ENCODE peak calls at places on chromosomes 5 and 9, in eight cellular contexts. N is hepatocyte, M is SK-N-MC, G is neuronal stem cell, V is fibroblast of lung, Y is adipocyte, O is mucosa of descending colon, T is thyroid gland. L is an unnamed sample.
A peak's percentile ranks its signal among the peaks of the same experiment; 100 is the strongest.

GRCh38 chr5:81842795-81843377 is 92.0 kb upstream of the SSBP2 start:
- DNase-seq in N (no peak), M (no peak), G (no peak), V (no peak), Y (no peak), O (no peak), T (no peak), L (peak; percentile 44)

GRCh38 chr9:135067091-135067710 is 20.3 kb upstream of the OLFM1 start:
- DNase-seq in N (no peak), M (no peak), G (no peak), V (no peak), Y (no peak), O (no peak), T (no peak), L (peak; percentile 5)

GRCh38 chr9:113579270-113580040 is 115.9 kb downstream of the RGS3 start:
- DNase-seq in N (no peak), M (no peak), G (no peak), V (peak; percentile 75), Y (peak; percentile 64), O (no peak), T (no peak), L (no peak)

GRCh38 chr5:169745441-169746146 is 108.5 kb downstream of the DOCK2 start:
- DNase-seq in N (no peak), M (no peak), G (no peak), V (peak; percentile 91), Y (peak; percentile 48), O (no peak), T (no peak), L (no peak)

GRCh38 chr5:147417133-147417813 is 92.6 kb downstream of the DPYSL3 start:
- DNase-seq in N (peak; percentile 51), M (no peak), G (no peak), V (peak; percentile 97), Y (peak; percentile 34), O (peak; percentile 52), T (peak; percentile 63), L (peak; percentile 74)

GRCh38 chr9:115158666-115159481 is 40.9 kb upstream of the TNC start:
- DNase-seq in N (peak; percentile 40), M (no peak), G (no peak), V (peak; percentile 46), Y (peak; percentile 55), O (no peak), T (no peak), L (no peak)

GRCh38 chr9:96057155-96057554 is 181.7 kb downstream of the ERCC6L2 start:
- DNase-seq in N (no peak), M (no peak), G (no peak), V (no peak), Y (no peak), O (no peak), T (no peak), L (no peak)

GRCh38 chr9:111957856-111958631 is 61.4 kb downstream of the UGCG start:
- DNase-seq in N (peak; percentile 40), M (peak; percentile 69), G (no peak), V (peak; percentile 99), Y (peak; percentile 94), O (no peak), T (no peak), L (no peak)

GRCh38 chr9:103816146-103816545 is 278.0 kb upstream of the SMC2 start:
- DNase-seq in N (no peak), M (no peak), G (no peak), V (no peak), Y (no peak), O (no peak), T (no peak), L (no peak)

DNA sequence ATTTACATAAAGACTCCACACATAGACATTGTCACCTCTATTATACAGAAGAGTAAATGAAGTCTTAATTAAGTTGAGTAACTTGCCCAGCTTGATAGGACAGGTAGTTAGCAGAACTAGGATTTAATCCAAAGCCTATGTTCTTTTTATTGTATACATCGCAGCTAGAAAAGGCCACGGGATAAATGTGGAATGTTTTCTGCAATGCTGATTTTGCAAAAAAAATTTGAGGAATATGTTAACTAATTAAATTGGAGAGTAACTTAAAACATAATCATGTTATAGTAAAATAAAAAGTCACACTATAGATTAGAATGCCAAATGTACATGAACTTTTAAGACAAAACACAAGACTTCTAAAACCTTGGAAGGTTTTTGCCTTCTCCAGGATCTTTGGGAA is 41.1 kb downstream of the POLK start:
- DNase-seq in N (no peak), M (no peak), G (no peak), V (no peak), Y (no peak), O (no peak), T (no peak), L (no peak)
- H3K36me3 ChIP-seq in N (no peaks in the 10 kb centered on the region), M (peaks cover 45% of the 10 kb centered on the region), G (no peaks in the 10 kb centered on the region), V (peaks cover 1% of the 10 kb centered on the region), Y (peaks cover 75% of the 10 kb centered on the region), O (no peaks in the 10 kb centered on the region), T (peaks cover 13% of the 10 kb centered on the region), L (no peaks in the 10 kb centered on the region)

GRCh38 chr9:128792134-128792533 is 5.1 kb downstream of the TBC1D13 start:
- DNase-seq in N (no peak), M (no peak), G (no peak), V (no peak), Y (no peak), O (no peak), T (no peak), L (no peak)
- H3K36me3 ChIP-seq in N (no peaks in the 10 kb centered on the region), M (peaks cover 21% of the 10 kb centered on the region), G (peaks cover 23% of the 10 kb centered on the region), V (peaks cover 14% of the 10 kb centered on the region), Y (peaks cover 55% of the 10 kb centered on the region), O (no peaks in the 10 kb centered on the region), T (peaks cover 32% of the 10 kb centered on the region), L (peaks cover 14% of the 10 kb centered on the region)

GRCh38 chr5:135339623-135340022 is 59.4 kb downstream of the MACROH2A1 start:
- DNase-seq in N (no peak), M (no peak), G (no peak), V (no peak), Y (no peak), O (no peak), T (no peak), L (no peak)

GRCh38 chr5:135341021-135341666 is 57.9 kb downstream of the MACROH2A1 start:
- DNase-seq in N (peak; percentile 57), M (no peak), G (no peak), V (no peak), Y (no peak), O (no peak), T (no peak), L (no peak)

GRCh38 chr5:135340568-135340967 is 58.5 kb downstream of the MACROH2A1 start:
- DNase-seq in N (no peak), M (no peak), G (no peak), V (no peak), Y (no peak), O (no peak), T (no peak), L (no peak)

GRCh38 chr5:135337064-135337463 is 62.0 kb downstream of the MACROH2A1 start:
- DNase-seq in N (no peak), M (no peak), G (no peak), V (no peak), Y (peak; percentile 47), O (no peak), T (no peak), L (no peak)

DNA sequence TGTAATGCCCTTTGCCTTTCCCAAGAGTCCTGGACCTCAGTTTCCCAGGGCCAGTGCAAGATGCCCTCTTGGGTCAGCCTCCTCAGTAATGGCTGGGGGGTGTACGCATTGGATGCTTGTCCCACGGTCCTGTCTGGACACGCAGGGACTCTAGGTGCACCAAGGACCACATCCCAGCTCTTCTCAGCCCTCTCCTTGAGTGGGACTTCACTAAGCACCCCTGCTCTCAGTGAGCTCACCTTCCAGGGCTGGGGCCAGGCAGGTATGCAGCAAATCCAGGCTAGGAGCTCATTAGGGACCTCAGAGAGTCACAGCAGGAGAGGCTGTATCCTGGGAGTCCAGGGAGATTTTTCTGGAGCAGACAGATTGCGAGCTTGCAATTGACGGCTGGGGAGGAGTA is 59.8 kb downstream of the MACROH2A1 start:
- DNase-seq in N (no peak), M (no peak), G (no peak), V (no peak), Y (no peak), O (no peak), T (no peak), L (no peak)
- H3K36me3 ChIP-seq in N (no peaks in the 10 kb centered on the region), M (peaks cover 80% of the 10 kb centered on the region), G (peaks cover 70% of the 10 kb centered on the region), V (peaks cover 30% of the 10 kb centered on the region), Y (peaks cover 95% of the 10 kb centered on the region), O (no peaks in the 10 kb centered on the region), T (peaks cover 50% of the 10 kb centered on the region), L (no peaks in the 10 kb centered on the region)

GRCh38 chr5:154899107-154899816 is 38.7 kb downstream of the GEMIN5 start:
- DNase-seq in N (no peak), M (peak; percentile 14), G (no peak), V (no peak), Y (peak; percentile 24), O (no peak), T (no peak), L (no peak)
- H3K36me3 ChIP-seq in N (no peaks in the 10 kb centered on the region), M (peaks cover 88% of the 10 kb centered on the region), G (peaks cover 29% of the 10 kb centered on the region), V (peaks cover 7% of the 10 kb centered on the region), Y (peaks cover 64% of the 10 kb centered on the region), O (peaks cover 9% of the 10 kb centered on the region), T (peaks cover 45% of the 10 kb centered on the region), L (peaks cover 5% of the 10 kb centered on the region)

GRCh38 chr5:179837076-179838011 is 16.6 kb downstream of the SQSTM1 start:
- DNase-seq in N (no peak), M (no peak), G (no peak), V (no peak), Y (no peak), O (no peak), T (no peak), L (no peak)

GRCh38 chr5:179841621-179842020 is 17.0 kb downstream of the MRNIP start:
- DNase-seq in N (no peak), M (no peak), G (no peak), V (no peak), Y (no peak), O (no peak), T (no peak), L (peak; percentile 74)

GRCh38 chr5:179840766-179841165 is 17.9 kb downstream of the MRNIP start:
- DNase-seq in N (no peak), M (no peak), G (no peak), V (no peak), Y (no peak), O (no peak), T (no peak), L (no peak)

GRCh38 chr5:179839328-179840256 is 18.9 kb downstream of the SQSTM1 start:
- DNase-seq in N (peak; percentile 44), M (no peak), G (no peak), V (no peak), Y (no peak), O (no peak), T (no peak), L (peak; percentile 88)

DNA sequence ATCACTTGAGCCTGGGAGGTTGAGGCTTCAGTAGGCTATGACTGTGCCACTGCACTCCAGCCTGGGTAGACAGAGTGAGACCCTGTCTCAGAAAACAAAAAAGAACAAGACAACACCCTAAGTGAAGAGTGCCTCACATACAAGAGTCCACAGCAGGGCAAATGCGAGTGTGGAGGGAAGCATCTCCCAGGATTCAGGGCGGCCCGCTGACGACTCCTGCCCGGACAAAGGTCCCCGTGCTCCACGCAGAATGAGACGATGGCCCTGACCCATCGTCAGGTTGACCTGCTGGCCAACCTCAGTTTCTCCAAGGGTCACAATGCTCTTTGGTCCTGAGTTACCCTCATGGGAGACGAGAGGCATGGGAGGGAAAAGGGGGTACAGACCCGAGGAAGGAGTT is 18.3 kb downstream of the MRNIP start:
- DNase-seq in N (no peak), M (no peak), G (no peak), V (no peak), Y (no peak), O (no peak), T (no peak), L (no peak)
- H3K36me3 ChIP-seq in N (peaks cover 5% of the 10 kb centered on the region), M (peaks cover 32% of the 10 kb centered on the region), G (peaks cover 54% of the 10 kb centered on the region), V (peaks cover 24% of the 10 kb centered on the region), Y (peaks cover 35% of the 10 kb centered on the region), O (no peaks in the 10 kb centered on the region), T (peaks cover 31% of the 10 kb centered on the region), L (peaks cover 20% of the 10 kb centered on the region)